ENCODE peak calls at places on chromosomes 16 and 17, in six cellular contexts. Z is uterus, N is ascending aorta, U is gastrocnemius medialis, A is aorta, V is body of pancreas. H is an unnamed sample.

GRCh38 chr16:73483934-73484712 is 436.2 kb upstream of the ZFHX3 start:
- DNase-seq in Z (no peak), N (no peak), U (no peak), A (no peak), V (no peak), H (no peak)

GRCh38 chr17:21089145-21089544 is 37.6 kb upstream of the DHRS7B start:
- DNase-seq in Z (no peak), N (no peak), U (no peak), A (no peak), V (no peak), H (no peak)

GRCh38 chr17:40443196-40443987 is at the start of gene IGFBP4:
- DNase-seq in Z (peak; percentile 91), N (no peak), U (peak; percentile 67), A (peak; percentile 94), V (peak; percentile 64), H (peak; percentile 86)

GRCh38 chr17:40564195-40564882 is 933 bp downstream of the CCR7 start:
- DNase-seq in Z (no peak), N (no peak), U (no peak), A (peak; percentile 69), V (no peak), H (no peak)

GRCh38 chr16:56277040-56277439 is 85.8 kb downstream of the GNAO1 start:
- DNase-seq in Z (no peak), N (no peak), U (no peak), A (no peak), V (no peak), H (no peak)

GRCh38 chr16:68833251-68833650 is 10.1 kb upstream of the TANGO6 start:
- DNase-seq in Z (no peak), N (no peak), U (no peak), A (no peak), V (no peak), H (no peak)

GRCh38 chr17:78257810-78258322 is 26.4 kb downstream of the TMEM235 start:
- DNase-seq in Z (no peak), N (no peak), U (no peak), A (no peak), V (no peak), H (peak; percentile 47)

GRCh38 chr17:39643271-39643670 is 6.3 kb downstream of the STARD3 start:
- DNase-seq in Z (no peak), N (no peak), U (no peak), A (no peak), V (no peak), H (no peak)

GRCh38 chr17:65349916-65350315 is 211.5 kb downstream of the AXIN2 start:
- DNase-seq in Z (no peak), N (no peak), U (no peak), A (no peak), V (no peak), H (no peak)

GRCh38 chr17:9522074-9522473 is 53.5 kb downstream of the STX8 start:
- DNase-seq in Z (no peak), N (no peak), U (peak; percentile 15), A (no peak), V (no peak), H (no peak)

GRCh38 chr17:45092932-45093430 is 31.9 kb downstream of the NMT1 start:
- DNase-seq in Z (peak; percentile 84), N (peak; percentile 81), U (peak; percentile 97), A (peak; percentile 92), V (peak; percentile 38), H (peak; percentile 79)

GRCh38 chr17:42846594-42847280 is 2.4 kb downstream of the AOC2 start:
- DNase-seq in Z (no peak), N (no peak), U (no peak), A (no peak), V (peak; percentile 10), H (no peak)

GRCh38 chr16:48496571-48497095 is 111.4 kb upstream of the SIAH1 start:
- DNase-seq in Z (no peak), N (no peak), U (no peak), A (peak; percentile 65), V (no peak), H (no peak)

GRCh38 chr17:226773-227580 is 45.5 kb upstream of the DOC2B start:
- DNase-seq in Z (no peak), N (no peak), U (no peak), A (peak; percentile 61), V (no peak), H (peak; percentile 21)

GRCh38 chr16:11497851-11498289 is 88.8 kb downstream of the LITAF start:
- DNase-seq in Z (peak; percentile 57), N (no peak), U (peak; percentile 59), A (no peak), V (no peak), H (no peak)

DNA sequence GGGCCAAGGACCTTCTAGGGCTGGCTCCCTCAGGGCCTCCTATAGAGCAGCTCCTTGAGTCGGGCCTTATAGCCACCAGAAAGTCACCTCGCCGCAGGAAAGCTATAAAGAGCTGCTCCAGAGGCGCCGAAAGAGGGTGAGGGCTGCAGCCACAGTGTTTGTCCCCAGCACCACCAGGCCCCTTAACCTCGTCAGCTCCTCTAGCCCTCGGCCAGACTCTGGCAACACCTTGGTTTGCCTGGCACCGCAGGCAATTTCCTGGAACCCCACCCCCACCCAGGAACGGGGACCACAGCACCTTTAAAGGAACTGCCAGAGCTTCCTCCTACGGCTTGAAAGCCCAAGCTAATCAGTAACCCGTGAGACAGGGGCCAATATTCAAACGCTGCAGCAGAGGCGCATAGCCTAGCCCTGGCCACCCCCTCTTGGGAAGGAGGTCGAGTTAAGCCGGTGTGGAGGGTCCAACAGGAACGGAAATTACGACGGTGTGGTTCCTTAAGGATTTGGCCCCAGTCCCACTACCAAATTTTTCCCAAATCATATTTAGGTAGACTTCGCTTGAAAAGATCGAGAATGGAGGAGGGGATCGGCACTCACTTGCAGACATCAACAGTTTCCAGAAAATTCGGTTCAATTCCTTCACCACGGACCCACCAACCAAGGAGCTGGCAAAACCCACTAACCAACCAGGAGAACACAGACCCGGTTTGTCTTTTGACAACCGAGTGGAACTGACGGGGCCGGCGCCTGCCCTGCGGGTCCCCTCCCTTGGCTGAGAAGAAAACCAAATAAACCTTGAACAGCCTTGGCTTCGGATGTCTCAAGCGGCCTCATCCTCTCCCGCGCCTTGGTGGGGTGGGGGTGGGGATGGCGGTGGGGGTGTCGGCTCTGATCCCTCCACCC is 3.0 kb downstream of the HOXB6 start:
- DNase-seq in Z (no peak), N (no peak), U (no peak), A (no peak), V (no peak), H (no peak)
- H3K4me3 ChIP-seq in Z (no peak overlapping the region), N (peak overlapping the region; percentile 46), U (no peak overlapping the region), A (no peak overlapping the region), V (no peak overlapping the region), H (no peak overlapping the region)

DNA sequence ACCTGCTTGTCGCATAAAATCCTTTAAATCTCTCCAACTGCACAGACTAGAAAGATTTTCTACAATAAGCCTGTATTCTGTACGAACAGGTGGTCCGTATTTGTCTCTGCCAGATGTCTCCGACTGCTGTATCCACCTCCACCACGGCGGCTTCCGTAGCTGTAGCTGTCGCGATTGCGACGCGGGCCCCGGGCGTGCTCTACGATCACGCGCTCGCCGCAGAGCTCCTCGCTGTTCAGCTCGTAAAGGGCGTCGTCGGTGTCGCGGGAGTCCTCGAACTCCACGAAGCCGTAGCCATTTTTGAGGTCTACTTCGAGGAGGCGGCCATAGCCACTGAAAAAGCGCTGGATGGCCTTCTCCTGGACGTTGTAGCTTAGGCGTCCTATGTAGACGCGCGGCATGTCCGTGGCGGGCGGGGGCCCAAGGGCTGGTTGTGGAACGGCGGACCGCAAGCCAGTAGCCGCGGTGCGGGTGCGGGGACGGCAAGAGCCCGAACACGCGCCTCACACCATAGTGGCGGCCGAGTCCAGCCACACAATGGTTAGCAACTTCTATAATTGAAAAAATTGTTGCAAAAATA is 36.1 kb downstream of the ZNF624 start:
- DNase-seq in Z (no peak), N (no peak), U (no peak), A (no peak), V (no peak), H (no peak)
- H3K9me3 ChIP-seq in Z (no peaks in the 10 kb centered on the region), N (peaks cover 24% of the 10 kb centered on the region), U (peaks cover 7% of the 10 kb centered on the region), A (peaks cover 11% of the 10 kb centered on the region), V (no peaks in the 10 kb centered on the region), H (peaks cover 51% of the 10 kb centered on the region)

GRCh38 chr16:50309156-50309526 is 42.8 kb downstream of the ADCY7 start:
- DNase-seq in Z (no peak), N (no peak), U (peak; percentile 6), A (no peak), V (peak; percentile 10), H (no peak)
- H3K27ac ChIP-seq in Z (no peak overlapping the region), N (no peak overlapping the region), U (no peak overlapping the region), A (no peak overlapping the region), V (no peak overlapping the region), H (no peak overlapping the region)

DNA sequence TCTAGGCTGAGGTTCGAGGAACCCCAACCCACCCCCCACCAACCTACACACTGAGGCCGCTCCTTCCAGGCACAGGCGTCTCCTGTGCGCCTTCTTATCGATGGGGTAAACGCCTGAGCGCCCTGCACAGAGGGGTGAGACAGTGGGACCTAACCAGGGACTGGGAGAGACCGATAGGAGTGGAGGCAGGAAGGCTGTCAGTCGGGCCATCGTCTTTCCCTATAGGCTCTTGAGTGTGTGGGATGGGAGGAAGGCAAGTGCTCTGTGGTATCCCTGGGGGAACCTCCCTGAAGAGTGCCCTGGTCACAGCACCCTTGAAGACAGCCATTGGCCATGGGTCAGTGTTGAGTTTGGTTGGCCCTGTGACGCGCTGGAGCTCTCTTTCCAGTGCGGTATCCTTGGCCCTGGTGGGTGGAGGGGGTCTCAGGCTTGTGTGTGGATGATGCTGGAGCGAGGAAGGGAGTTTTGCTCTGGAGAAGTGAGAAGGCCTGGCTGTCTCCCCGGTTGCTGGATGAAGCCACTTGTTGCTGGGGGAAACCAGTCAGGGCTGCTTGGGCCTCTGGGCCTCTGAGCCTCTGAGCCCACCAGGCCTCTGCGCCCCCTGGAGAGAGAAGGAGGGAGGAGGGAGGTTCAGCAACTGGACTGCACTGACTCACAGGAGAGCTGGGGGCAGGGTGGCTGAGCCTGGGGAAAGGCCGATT is 1.7 kb downstream of the GPRC5C start:
- DNase-seq in Z (no peak), N (no peak), U (no peak), A (no peak), V (no peak), H (no peak)
- H3K4me3 ChIP-seq in Z (no peak overlapping the region), N (peak overlapping the region; percentile 68), U (peak overlapping the region; percentile 76), A (peak overlapping the region; percentile 84), V (no peak overlapping the region), H (no peak overlapping the region)

GRCh38 chr16:35574454-35575431 is 2115.3 kb downstream of the TP53TG3F start:
- DNase-seq in Z (no peak), N (no peak), U (no peak), A (no peak), V (no peak), H (no peak)
- H3K9me3 ChIP-seq in Z (no peaks in the 10 kb centered on the region), N (no peaks in the 10 kb centered on the region), U (no peaks in the 10 kb centered on the region), A (peaks cover 2% of the 10 kb centered on the region), V (no peaks in the 10 kb centered on the region), H (no peaks in the 10 kb centered on the region)

GRCh38 chr16:88880226-88881051 is 14.0 kb upstream of the PABPN1L start:
- DNase-seq in Z (no peak), N (no peak), U (no peak), A (no peak), V (no peak), H (no peak)

GRCh38 chr16:88882358-88883030 is 16.0 kb upstream of the PABPN1L start:
- DNase-seq in Z (no peak), N (no peak), U (no peak), A (no peak), V (no peak), H (no peak)

GRCh38 chr16:88883117-88883895 is 16.8 kb upstream of the PABPN1L start:
- DNase-seq in Z (no peak), N (no peak), U (peak; percentile 62), A (no peak), V (no peak), H (no peak)

GRCh38 chr16:88881090-88881580 is 14.7 kb upstream of the PABPN1L start:
- DNase-seq in Z (no peak), N (no peak), U (no peak), A (no peak), V (no peak), H (no peak)

GRCh38 chr16:88881675-88882357 is 15.4 kb upstream of the PABPN1L start:
- DNase-seq in Z (no peak), N (no peak), U (no peak), A (no peak), V (no peak), H (no peak)
- H3K27ac ChIP-seq in Z (no peak overlapping the region), N (no peak overlapping the region), U (peak overlapping the region; percentile 97), A (no peak overlapping the region), V (no peak overlapping the region), H (no peak overlapping the region)

H was measured in heart left ventricle.